ENCODE peak calls at places on chromosome 10, in five cellular contexts. D is PC-9, K is IMR-90, S is neural progenitor cell, W is DND-41. A is an unnamed sample.

GRCh38 chr10:88106348-88106747 is 242.9 kb downstream of the PTEN start:
- DNase-seq in D (no peak), K (no peak), S (no peak), W (no peak), A (peak)

GRCh38 chr10:12364559-12364958 is 15.2 kb downstream of the CAMK1D start:
- DNase-seq in D (no peak), K (no peak), S (no peak), W (no peak), A (no peak)

GRCh38 chr10:47033541-47034270 is 122.5 kb downstream of the PTPN20 start:
- DNase-seq in D (no peak), K (no peak), S (no peak), W (no peak), A (no peak)

GRCh38 chr10:21315321-21316220 is 209.9 kb downstream of the SKIDA1 start:
- DNase-seq in D (peak), K (peak), S (peak), W (no peak), A (no peak)

GRCh38 chr10:101566333-101567164 is 21.5 kb downstream of the POLL start:
- DNase-seq in D (no peak), K (peak), S (peak), W (no peak), A (peak)

GRCh38 chr10:20276127-20276979 is 460.1 kb downstream of the PLXDC2 start:
- DNase-seq in D (no peak), K (no peak), S (peak), W (no peak), A (no peak)

GRCh38 chr10:129951251-129951808 is 12.7 kb downstream of the EBF3 start:
- DNase-seq in D (no peak), K (no peak), S (no peak), W (no peak), A (no peak)

GRCh38 chr10:5603091-5603847 is 63.1 kb downstream of the ASB13 start:
- DNase-seq in D (no peak), K (no peak), S (no peak), W (no peak), A (no peak)

GRCh38 chr10:131560166-131560565 is 248.6 kb upstream of the TCERG1L start:
- DNase-seq in D (no peak), K (no peak), S (no peak), W (no peak), A (no peak)

GRCh38 chr10:89502556-89502955 is 32.8 kb downstream of the SLC16A12 start:
- DNase-seq in D (no peak), K (peak), S (no peak), W (no peak), A (no peak)

GRCh38 chr10:12707461-12708185 is 293.9 kb downstream of the CCDC3 start:
- DNase-seq in D (peak), K (peak), S (peak), W (peak), A (peak)

GRCh38 chr10:118950190-118950658 is 79.3 kb upstream of the NANOS1 start:
- DNase-seq in D (peak), K (no peak), S (no peak), W (no peak), A (no peak)

GRCh38 chr10:132350946-132351345 is 19.0 kb downstream of the LRRC27 start:
- DNase-seq in D (no peak), K (no peak), S (no peak), W (no peak), A (no peak)

GRCh38 chr10:124539935-124540641 is 78.5 kb downstream of the LHPP start:
- DNase-seq in D (no peak), K (peak), S (peak), W (peak), A (peak)

GRCh38 chr10:70695241-70696030 is 23.1 kb downstream of the ADAMTS14 start:
- DNase-seq in D (no peak), K (no peak), S (no peak), W (no peak), A (no peak)

GRCh38 chr10:19283285-19283684 is 234.7 kb downstream of the MALRD1 start:
- DNase-seq in D (no peak), K (no peak), S (no peak), W (no peak), A (no peak)

GRCh38 chr10:28796606-28797512 is 119.5 kb downstream of the BAMBI start:
- DNase-seq in D (no peak), K (peak), S (no peak), W (no peak), A (no peak)

GRCh38 chr10:121927361-121927840 is 430 bp downstream of the ATE1 start:
- DNase-seq in D (peak), K (peak), S (peak), W (peak), A (peak)

GRCh38 chr10:75512534-75512933 is 81.1 kb downstream of the LRMDA start:
- DNase-seq in D (no peak), K (no peak), S (no peak), W (no peak), A (no peak)

GRCh38 chr10:71295641-71296040 is 23.4 kb upstream of the SLC29A3 start:
- DNase-seq in D (no peak), K (no peak), S (no peak), W (no peak), A (no peak)

GRCh38 chr10:11288302-11288701 is 270.6 kb downstream of the CELF2 start:
- DNase-seq in D (no peak), K (no peak), S (no peak), W (no peak), A (no peak)

GRCh38 chr10:30353851-30354250 is 4.8 kb upstream of the MTPAP start:
- DNase-seq in D (no peak), K (peak), S (no peak), W (no peak), A (no peak)

GRCh38 chr10:78578929-78579328 is 489.8 kb upstream of the ZMIZ1 start:
- DNase-seq in D (no peak), K (peak), S (no peak), W (no peak), A (no peak)

GRCh38 chr10:6977641-6978627 is 397.9 kb upstream of the PRKCQ start:
- DNase-seq in D (no peak), K (no peak), S (peak), W (no peak), A (peak)

GRCh38 chr10:76297787-76298281 is 866.4 kb downstream of the LRMDA start:
- DNase-seq in D (no peak), K (no peak), S (peak), W (no peak), A (no peak)

GRCh38 chr10:77084431-77085144 is 553.0 kb downstream of the KCNMA1 start:
- DNase-seq in D (no peak), K (no peak), S (no peak), W (no peak), A (no peak)

GRCh38 chr10:55519264-55519663 is 718.2 kb upstream of the PCDH15 start:
- DNase-seq in D (no peak), K (no peak), S (no peak), W (no peak), A (no peak)

GRCh38 chr10:101901340-101901739 is 57.7 kb upstream of the KCNIP2 start:
- DNase-seq in D (no peak), K (no peak), S (peak), W (no peak), A (peak)

GRCh38 chr10:644943-645334 is 44.5 kb downstream of the DIP2C start:
- DNase-seq in D (no peak), K (no peak), S (no peak), W (no peak), A (no peak)
- H2AFZ ChIP-seq in D (no peak), K (no peak), S (no peak), W (no peak), A (no peak)

DNA sequence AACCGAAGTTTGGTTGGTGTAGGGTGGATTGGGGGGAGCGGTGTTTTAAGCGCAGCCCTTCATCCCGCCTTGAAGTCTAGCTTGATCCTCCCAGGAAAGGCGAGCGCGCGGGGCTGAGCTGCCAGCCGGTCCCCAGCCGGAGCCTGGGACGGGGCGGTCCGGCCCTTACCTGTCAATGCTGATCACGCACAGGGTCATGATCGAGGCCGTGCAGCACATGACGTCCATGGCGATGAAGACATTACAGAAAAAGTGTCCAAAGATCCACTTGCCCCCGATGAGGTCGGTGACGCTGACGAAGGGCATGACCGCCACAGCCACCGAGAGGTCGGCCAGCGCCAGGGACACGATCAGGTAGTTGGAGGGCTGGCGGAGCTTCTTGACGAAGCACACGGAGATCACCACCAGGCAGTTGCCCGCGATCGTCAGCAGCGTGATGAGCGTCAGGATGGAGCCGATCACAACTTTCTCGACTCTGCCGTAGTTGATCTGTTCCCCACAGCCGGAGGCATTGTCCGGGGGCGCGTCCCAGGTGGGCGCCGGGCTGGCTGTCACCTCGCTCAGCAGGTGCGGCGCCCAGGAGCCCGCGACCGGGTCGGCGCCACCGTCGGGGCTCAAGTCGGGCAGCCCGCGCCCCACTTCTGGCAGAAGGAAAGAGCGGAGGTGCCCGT is 740 bp downstream of the HTR7 start:
- DNase-seq in D (no peak), K (no peak), S (peak), W (no peak), A (no peak)
- H2AFZ ChIP-seq in D (no peak), K (peak), S (peak), W (no peak), A (no peak)

GRCh38 chr10:97596101-97597055 is 6.9 kb downstream of the C10orf62 start:
- DNase-seq in D (peak), K (peak), S (no peak), W (no peak), A (no peak)
- H2AFZ ChIP-seq in D (no peak), K (peak), S (no peak), W (no peak), A (no peak)

DNA sequence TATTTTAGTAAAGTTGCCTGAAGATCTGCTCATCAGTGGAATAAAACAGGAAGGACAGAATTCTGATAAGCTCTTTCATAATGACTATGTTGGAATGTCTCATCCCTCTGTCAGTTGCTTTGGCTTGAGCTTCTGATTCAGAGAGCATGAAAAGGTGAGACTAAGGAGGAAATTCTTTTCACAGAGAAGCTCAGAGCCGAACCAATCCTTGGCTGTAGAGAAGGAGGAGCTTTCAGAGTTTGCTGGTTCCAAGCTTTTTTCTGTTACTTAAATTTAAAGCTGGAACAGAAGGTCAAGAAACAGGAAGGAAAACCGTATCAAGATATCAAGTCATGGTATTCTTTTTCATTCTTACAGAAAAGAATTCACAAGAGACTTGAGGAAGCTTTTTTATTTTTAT is 24.0 kb downstream of the GSTO2 start:
- DNase-seq in D (no peak), K (peak), S (peak), W (no peak), A (no peak)
- H2AFZ ChIP-seq in D (no peak), K (no peak), S (no peak), W (no peak), A (no peak)

GRCh38 chr10:110533149-110533548 is 34.3 kb upstream of the SMC3 start:
- DNase-seq in D (no peak), K (peak), S (peak), W (no peak), A (peak)
- H2AFZ ChIP-seq in D (no peak), K (peak), S (no peak), W (no peak), A (no peak)

GRCh38 chr10:32419615-32420014 is 26.3 kb upstream of the CCDC7 start:
- DNase-seq in D (no peak), K (peak), S (no peak), W (no peak), A (no peak)

GRCh38 chr10:32413513-32413912 is 32.4 kb upstream of the CCDC7 start:
- DNase-seq in D (peak), K (peak), S (no peak), W (no peak), A (no peak)

GRCh38 chr10:32418572-32418971 is 27.4 kb upstream of the CCDC7 start:
- DNase-seq in D (no peak), K (no peak), S (no peak), W (no peak), A (no peak)

GRCh38 chr10:32415361-32415760 is 30.6 kb upstream of the CCDC7 start:
- DNase-seq in D (no peak), K (no peak), S (no peak), W (no peak), A (no peak)

GRCh38 chr10:32417906-32418547 is 27.9 kb upstream of the CCDC7 start:
- DNase-seq in D (no peak), K (peak), S (no peak), W (no peak), A (no peak)
- H2AFZ ChIP-seq in D (no peak), K (no peak), S (peak), W (no peak), A (no peak)

GRCh38 chr10:57874810-57875209 is 392.9 kb downstream of the IPMK start:
- DNase-seq in D (no peak), K (no peak), S (no peak), W (no peak), A (no peak)
- H2AFZ ChIP-seq in D (no peak), K (no peak), S (no peak), W (no peak), A (no peak)